ENCODE peak calls at places on chromosomes 1 and 21, in four cellular contexts. I is mesothelial cell of epicardium, E is hepatocyte, O is fibroblast of pulmonary artery. C is an unnamed sample.

GRCh38 chr21:42447182-42447581 is 43.5 kb downstream of the UBASH3A start:
- DNase-seq in I (no peak), E (no peak), O (no peak), C (no peak)

GRCh38 chr1:164765993-164766720 is 207.2 kb downstream of the PBX1 start:
- DNase-seq in I (no peak), E (no peak), O (no peak), C (no peak)

GRCh38 chr1:203142124-203142523 is 14.6 kb downstream of the ADORA1 start:
- DNase-seq in I (no peak), E (no peak), O (no peak), C (no peak)

GRCh38 chr1:28437260-28437923 is 67.9 kb downstream of the PHACTR4 start:
- DNase-seq in I (no peak), E (peak), O (peak), C (no peak)

GRCh38 chr1:42259739-42260064 is 75.3 kb downstream of the FOXJ3 start:
- DNase-seq in I (no peak), E (no peak), O (peak), C (no peak)

GRCh38 chr21:42414928-42415769 is 11.4 kb downstream of the UBASH3A start:
- DNase-seq in I (no peak), E (no peak), O (peak), C (no peak)

GRCh38 chr1:159941867-159942560 is 3.4 kb downstream of the IGSF9 start:
- DNase-seq in I (no peak), E (no peak), O (no peak), C (no peak)

GRCh38 chr1:235955777-235956176 is 89.1 kb upstream of the LYST start:
- DNase-seq in I (no peak), E (no peak), O (no peak), C (no peak)

GRCh38 chr1:52569333-52570265 is 16.7 kb upstream of the TUT4 start:
- DNase-seq in I (no peak), E (no peak), O (no peak), C (no peak)

GRCh38 chr1:156025873-156026272 is 5.1 kb upstream of the SSR2 start:
- DNase-seq in I (no peak), E (peak), O (peak), C (peak)

GRCh38 chr1:232837085-232837484 is 31.9 kb downstream of the MAP10 start:
- DNase-seq in I (no peak), E (peak), O (no peak), C (no peak)

GRCh38 chr21:14594967-14595366 is 48.9 kb upstream of the SAMSN1 start:
- DNase-seq in I (no peak), E (no peak), O (no peak), C (no peak)

GRCh38 chr1:57835620-57836019 is 411.8 kb upstream of the DAB1 start:
- DNase-seq in I (no peak), E (no peak), O (no peak), C (no peak)

GRCh38 chr1:92747735-92748134 is 37.2 kb downstream of the EVI5 start:
- DNase-seq in I (no peak), E (no peak), O (peak), C (no peak)

GRCh38 chr21:42171091-42172053 is 47.6 kb upstream of the ABCG1 start:
- DNase-seq in I (no peak), E (peak), O (no peak), C (no peak)

GRCh38 chr21:46416551-46416950 is 42.1 kb upstream of the DIP2A start:
- DNase-seq in I (no peak), E (no peak), O (no peak), C (no peak)

GRCh38 chr1:230425252-230426061 is 675 bp downstream of the PGBD5 start:
- DNase-seq in I (no peak), E (peak), O (no peak), C (no peak)

C was measured in NCI-H1930.